ENCODE peak calls at places on chromosomes 2 and 18, in eight cellular contexts. One of them, this sample, is unnamed.

GRCh38 chr2:200306719-200306968 is 151 bp downstream of the SPATS2L start:
- DNase-seq in GM12878: no peak
- DNase-seq in A172: no peak
- DNase-seq in chondrocyte: no peak
- DNase-seq in ecto neural progenitor cell: no peak
- DNase-seq in mammary epithelial cell: no peak
- DNase-seq in stimulated activated CD4-positive, alpha-beta T cell treated with anti-CD3 and anti-CD28 coated beads, Interleukin-15, amount 100 ng/mL, for 48 hours: no peak
- DNase-seq in NCI-H2171 treated with DMSO at 0.1 percent for 48 hours: no peak
- DNase-seq in this sample: no peak

GRCh38 chr2:237012577-237013237 is 73.0 kb upstream of the COPS8 start:
- DNase-seq in A172: peak
- DNase-seq in GM12878: no peak
- DNase-seq in ecto neural progenitor cell: no peak
- DNase-seq in mammary epithelial cell: no peak
- DNase-seq in NCI-H2171 treated with DMSO at 0.1 percent for 48 hours: no peak
- DNase-seq in chondrocyte: no peak
- DNase-seq in stimulated activated CD4-positive, alpha-beta T cell treated with anti-CD3 and anti-CD28 coated beads, Interleukin-15, amount 100 ng/mL, for 48 hours: no peak
- DNase-seq in this sample: no peak

GRCh38 chr2:30702694-30703093 is 104.6 kb downstream of the CAPN13 start:
- DNase-seq in stimulated activated CD4-positive, alpha-beta T cell treated with anti-CD3 and anti-CD28 coated beads, Interleukin-15, amount 100 ng/mL, for 48 hours: no peak
- DNase-seq in NCI-H2171 treated with DMSO at 0.1 percent for 48 hours: no peak
- DNase-seq in GM12878: no peak
- DNase-seq in mammary epithelial cell: no peak
- DNase-seq in A172: no peak
- DNase-seq in ecto neural progenitor cell: peak
- DNase-seq in chondrocyte: no peak
- DNase-seq in this sample: no peak

GRCh38 chr2:187982668-187983067 is 309.0 kb upstream of the GULP1 start:
- DNase-seq in mammary epithelial cell: peak
- DNase-seq in chondrocyte: no peak
- DNase-seq in GM12878: peak
- DNase-seq in ecto neural progenitor cell: no peak
- DNase-seq in stimulated activated CD4-positive, alpha-beta T cell treated with anti-CD3 and anti-CD28 coated beads, Interleukin-15, amount 100 ng/mL, for 48 hours: no peak
- DNase-seq in NCI-H2171 treated with DMSO at 0.1 percent for 48 hours: no peak
- DNase-seq in A172: peak
- DNase-seq in this sample: peak

GRCh38 chr2:130327703-130328527 is 14.8 kb upstream of the IMP4 start:
- DNase-seq in A172: peak
- DNase-seq in chondrocyte: no peak
- DNase-seq in NCI-H2171 treated with DMSO at 0.1 percent for 48 hours: no peak
- DNase-seq in ecto neural progenitor cell: peak
- DNase-seq in stimulated activated CD4-positive, alpha-beta T cell treated with anti-CD3 and anti-CD28 coated beads, Interleukin-15, amount 100 ng/mL, for 48 hours: no peak
- DNase-seq in GM12878: no peak
- DNase-seq in mammary epithelial cell: peak
- DNase-seq in this sample: no peak

GRCh38 chr2:222360146-222360545 is 61.3 kb upstream of the PAX3 start:
- DNase-seq in GM12878: no peak
- DNase-seq in ecto neural progenitor cell: no peak
- DNase-seq in stimulated activated CD4-positive, alpha-beta T cell treated with anti-CD3 and anti-CD28 coated beads, Interleukin-15, amount 100 ng/mL, for 48 hours: no peak
- DNase-seq in chondrocyte: no peak
- DNase-seq in NCI-H2171 treated with DMSO at 0.1 percent for 48 hours: no peak
- DNase-seq in mammary epithelial cell: no peak
- DNase-seq in A172: no peak
- DNase-seq in this sample: no peak

GRCh38 chr2:143681006-143681405 is 551.8 kb downstream of the ARHGAP15 start:
- DNase-seq in ecto neural progenitor cell: no peak
- DNase-seq in GM12878: no peak
- DNase-seq in A172: no peak
- DNase-seq in stimulated activated CD4-positive, alpha-beta T cell treated with anti-CD3 and anti-CD28 coated beads, Interleukin-15, amount 100 ng/mL, for 48 hours: no peak
- DNase-seq in mammary epithelial cell: no peak
- DNase-seq in NCI-H2171 treated with DMSO at 0.1 percent for 48 hours: peak
- DNase-seq in chondrocyte: no peak
- DNase-seq in this sample: no peak

GRCh38 chr18:23876921-23877320 is 137.6 kb upstream of the TTC39C start:
- DNase-seq in stimulated activated CD4-positive, alpha-beta T cell treated with anti-CD3 and anti-CD28 coated beads, Interleukin-15, amount 100 ng/mL, for 48 hours: no peak
- DNase-seq in A172: no peak
- DNase-seq in NCI-H2171 treated with DMSO at 0.1 percent for 48 hours: no peak
- DNase-seq in chondrocyte: no peak
- DNase-seq in ecto neural progenitor cell: no peak
- DNase-seq in GM12878: no peak
- DNase-seq in mammary epithelial cell: peak
- DNase-seq in this sample: no peak

GRCh38 chr2:235958631-235959395 is 209.4 kb downstream of the GBX2 start:
- DNase-seq in stimulated activated CD4-positive, alpha-beta T cell treated with anti-CD3 and anti-CD28 coated beads, Interleukin-15, amount 100 ng/mL, for 48 hours: no peak
- DNase-seq in mammary epithelial cell: no peak
- DNase-seq in A172: no peak
- DNase-seq in NCI-H2171 treated with DMSO at 0.1 percent for 48 hours: no peak
- DNase-seq in chondrocyte: no peak
- DNase-seq in ecto neural progenitor cell: no peak
- DNase-seq in GM12878: no peak
- DNase-seq in this sample: no peak

GRCh38 chr2:222731183-222731582 is 59.7 kb downstream of the MOGAT1 start:
- DNase-seq in stimulated activated CD4-positive, alpha-beta T cell treated with anti-CD3 and anti-CD28 coated beads, Interleukin-15, amount 100 ng/mL, for 48 hours: no peak
- DNase-seq in GM12878: no peak
- DNase-seq in A172: no peak
- DNase-seq in ecto neural progenitor cell: no peak
- DNase-seq in chondrocyte: no peak
- DNase-seq in NCI-H2171 treated with DMSO at 0.1 percent for 48 hours: no peak
- DNase-seq in mammary epithelial cell: peak
- DNase-seq in this sample: no peak

GRCh38 chr2:176001281-176001902 is 675 bp downstream of the LNPK start:
- DNase-seq in GM12878: peak
- DNase-seq in NCI-H2171 treated with DMSO at 0.1 percent for 48 hours: peak
- DNase-seq in ecto neural progenitor cell: peak
- DNase-seq in stimulated activated CD4-positive, alpha-beta T cell treated with anti-CD3 and anti-CD28 coated beads, Interleukin-15, amount 100 ng/mL, for 48 hours: peak
- DNase-seq in mammary epithelial cell: peak
- DNase-seq in chondrocyte: no peak
- DNase-seq in A172: peak
- DNase-seq in this sample: no peak

GRCh38 chr18:34929336-34929780 is 111.9 kb upstream of the MAPRE2 start:
- DNase-seq in NCI-H2171 treated with DMSO at 0.1 percent for 48 hours: no peak
- DNase-seq in stimulated activated CD4-positive, alpha-beta T cell treated with anti-CD3 and anti-CD28 coated beads, Interleukin-15, amount 100 ng/mL, for 48 hours: no peak
- DNase-seq in mammary epithelial cell: peak
- DNase-seq in GM12878: no peak
- DNase-seq in ecto neural progenitor cell: no peak
- DNase-seq in A172: peak
- DNase-seq in chondrocyte: no peak
- DNase-seq in this sample: no peak

GRCh38 chr2:149329068-149329467 is 1.3 kb upstream of the LYPD6 start:
- DNase-seq in stimulated activated CD4-positive, alpha-beta T cell treated with anti-CD3 and anti-CD28 coated beads, Interleukin-15, amount 100 ng/mL, for 48 hours: no peak
- DNase-seq in GM12878: no peak
- DNase-seq in NCI-H2171 treated with DMSO at 0.1 percent for 48 hours: no peak
- DNase-seq in ecto neural progenitor cell: no peak
- DNase-seq in mammary epithelial cell: no peak
- DNase-seq in A172: no peak
- DNase-seq in chondrocyte: no peak
- DNase-seq in this sample: no peak

GRCh38 chr2:182915369-182916326 is 49.2 kb upstream of the FRZB start:
- DNase-seq in GM12878: no peak
- DNase-seq in chondrocyte: no peak
- DNase-seq in NCI-H2171 treated with DMSO at 0.1 percent for 48 hours: peak
- DNase-seq in mammary epithelial cell: peak
- DNase-seq in ecto neural progenitor cell: no peak
- DNase-seq in stimulated activated CD4-positive, alpha-beta T cell treated with anti-CD3 and anti-CD28 coated beads, Interleukin-15, amount 100 ng/mL, for 48 hours: no peak
- DNase-seq in A172: peak
- DNase-seq in this sample: no peak

GRCh38 chr18:10318686-10318960 is 135.8 kb upstream of the APCDD1 start:
- DNase-seq in A172: no peak
- DNase-seq in GM12878: no peak
- DNase-seq in chondrocyte: no peak
- DNase-seq in NCI-H2171 treated with DMSO at 0.1 percent for 48 hours: no peak
- DNase-seq in mammary epithelial cell: no peak
- DNase-seq in ecto neural progenitor cell: no peak
- DNase-seq in stimulated activated CD4-positive, alpha-beta T cell treated with anti-CD3 and anti-CD28 coated beads, Interleukin-15, amount 100 ng/mL, for 48 hours: no peak
- DNase-seq in this sample: no peak

GRCh38 chr2:112884869-112885502 is 26.0 kb upstream of the IL37 start:
- DNase-seq in A172: peak
- DNase-seq in GM12878: peak
- DNase-seq in mammary epithelial cell: peak
- DNase-seq in stimulated activated CD4-positive, alpha-beta T cell treated with anti-CD3 and anti-CD28 coated beads, Interleukin-15, amount 100 ng/mL, for 48 hours: peak
- DNase-seq in ecto neural progenitor cell: peak
- DNase-seq in NCI-H2171 treated with DMSO at 0.1 percent for 48 hours: no peak
- DNase-seq in chondrocyte: no peak
- DNase-seq in this sample: peak